ENCODE peak calls at places on chromosomes 13 and 19, in four cellular contexts. R, U, Y and V are unnamed samples.

GRCh38 chr19:32176591-32176990 is 168.8 kb upstream of the ZNF507 start:
- DNase-seq in R (no peak), U (no peak), Y (no peak), V (no peak)

GRCh38 chr19:17391371-17392151 is 2.4 kb downstream of the CCDC194 start:
- DNase-seq in R (no peak), U (no peak), Y (no peak), V (no peak)

GRCh38 chr13:43787518-43787891 is 733 bp upstream of the ENOX1 start:
- DNase-seq in R (no peak), U (no peak), Y (no peak), V (no peak)

GRCh38 chr19:43797556-43797955 is 4.7 kb downstream of the LYPD5 start:
- DNase-seq in R (no peak), U (no peak), Y (no peak), V (no peak)

GRCh38 chr13:20721058-20721453 is 17.6 kb downstream of the IL17D start:
- DNase-seq in R (no peak), U (no peak), Y (no peak), V (no peak)

GRCh38 chr19:57233207-57233606 is 2.4 kb downstream of the AURKC start:
- DNase-seq in R (no peak), U (no peak), Y (no peak), V (no peak)

GRCh38 chr13:89401209-89401810 is 1730.1 kb downstream of the SLITRK5 start:
- DNase-seq in R (no peak), U (no peak), Y (no peak), V (no peak)

GRCh38 chr19:42246143-42246868 is 3.9 kb upstream of the GSK3A start:
- DNase-seq in R (no peak), U (peak; percentile 81), Y (peak; percentile 63), V (peak; percentile 79)

GRCh38 chr19:6423499-6424189 is 967 bp downstream of the KHSRP start:
- DNase-seq in R (no peak), U (no peak), Y (no peak), V (no peak)

GRCh38 chr13:73741111-73741510 is 393.1 kb downstream of the KLF12 start:
- DNase-seq in R (no peak), U (no peak), Y (no peak), V (no peak)

GRCh38 chr13:112943309-112944125 is 25.5 kb upstream of the MCF2L start:
- DNase-seq in R (no peak), U (peak; percentile 48), Y (no peak), V (no peak)

GRCh38 chr19:13022859-13023636 is 27.8 kb downstream of the NFIX start:
- DNase-seq in R (no peak), U (peak; percentile 87), Y (peak; percentile 80), V (peak; percentile 93)

GRCh38 chr19:38361633-38362075 is 12.7 kb upstream of the PSMD8 start:
- DNase-seq in R (peak; percentile 54), U (peak; percentile 68), Y (peak; percentile 19), V (peak; percentile 83)

GRCh38 chr13:52147225-52147624 is 12.2 kb downstream of the NEK3 start:
- DNase-seq in R (no peak), U (no peak), Y (no peak), V (no peak)

GRCh38 chr13:50589139-50589538 is 254.4 kb downstream of the DLEU7 start:
- DNase-seq in R (no peak), U (no peak), Y (no peak), V (no peak)

GRCh38 chr19:18306209-18306902 is 16.5 kb downstream of the LSM4 start:
- DNase-seq in R (no peak), U (no peak), Y (no peak), V (no peak)

GRCh38 chr13:99256283-99256682 is 1.9 kb downstream of the GPR18 start:
- DNase-seq in R (no peak), U (no peak), Y (no peak), V (no peak)

GRCh38 chr19:21751379-21751778 is 16.0 kb downstream of the ZNF100 start:
- DNase-seq in R (no peak), U (no peak), Y (no peak), V (no peak)

GRCh38 chr13:50914848-50915247 is 5.3 kb downstream of the RNASEH2B start:
- DNase-seq in R (no peak), U (no peak), Y (no peak), V (no peak)

GRCh38 chr13:23467048-23467931 is 33.8 kb upstream of the SACS start:
- DNase-seq in R (no peak), U (no peak), Y (no peak), V (no peak)

GRCh38 chr19:41930322-41930722 is 2.1 kb upstream of the ERFL start:
- DNase-seq in R (no peak), U (no peak), Y (no peak), V (no peak)

GRCh38 chr19:55158848-55159793 is 1.6 kb upstream of the TNNI3 start:
- DNase-seq in R (no peak), U (peak; percentile 45), Y (no peak), V (no peak)

GRCh38 chr13:100532836-100533435 is 55.7 kb downstream of the GGACT start:
- DNase-seq in R (no peak), U (no peak), Y (no peak), V (no peak)

GRCh38 chr19:49069026-49069425 is 3.5 kb downstream of the KCNA7 start:
- DNase-seq in R (no peak), U (no peak), Y (no peak), V (no peak)

GRCh38 chr19:49070416-49070815 is 2.1 kb downstream of the KCNA7 start:
- DNase-seq in R (no peak), U (no peak), Y (no peak), V (no peak)

GRCh38 chr19:49067554-49067953 is 2.9 kb upstream of the NTF4 start:
- DNase-seq in R (no peak), U (no peak), Y (no peak), V (no peak)

GRCh38 chr19:49073514-49074378 is 1.2 kb upstream of the KCNA7 start:
- DNase-seq in R (no peak), U (peak; percentile 74), Y (no peak), V (no peak)

GRCh38 chr19:49071860-49072547 is 495 bp downstream of the KCNA7 start:
- DNase-seq in R (no peak), U (peak; percentile 37), Y (no peak), V (no peak)
- H3K4me3 ChIP-seq in R (no peak overlapping the region), U (peak overlapping the region; percentile 47), Y (no peak overlapping the region), V (peak overlapping the region; percentile 23)

GRCh38 chr13:40352385-40352778 is 314.1 kb downstream of the FOXO1 start:
- DNase-seq in R (no peak), U (peak; percentile 77), Y (peak; percentile 47), V (no peak)
- H3K27ac ChIP-seq in R (no peak overlapping the region), U (peak overlapping the region; percentile 67), Y (peak overlapping the region; percentile 92), V (peak overlapping the region; percentile 29)

DNA sequence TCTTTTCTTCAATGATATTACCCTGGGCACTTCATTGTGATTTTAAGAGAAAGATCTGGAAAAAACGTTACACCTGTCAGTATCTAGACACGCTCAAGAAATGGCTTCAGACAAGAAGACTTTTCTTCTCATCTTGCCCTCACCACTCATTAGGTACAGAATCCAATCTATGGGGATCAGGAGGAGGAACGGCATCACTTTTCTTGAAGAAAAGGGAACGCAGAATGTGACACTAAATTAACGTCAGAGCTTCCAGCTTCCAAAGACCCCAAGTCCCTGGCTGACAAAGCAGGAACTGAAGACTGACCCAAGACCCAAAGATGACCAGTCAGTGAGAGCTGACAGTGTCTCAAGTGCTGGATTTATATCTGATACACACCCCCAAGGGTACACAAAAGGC is 48.2 kb downstream of the BRD4 start:
- DNase-seq in R (no peak), U (no peak), Y (no peak), V (no peak)
- H3K4me1 ChIP-seq in R (peaks cover 75% of the 10 kb centered on the region), U (peaks cover 100% of the 10 kb centered on the region), Y (peaks cover 100% of the 10 kb centered on the region), V (peaks cover 47% of the 10 kb centered on the region)

DNA sequence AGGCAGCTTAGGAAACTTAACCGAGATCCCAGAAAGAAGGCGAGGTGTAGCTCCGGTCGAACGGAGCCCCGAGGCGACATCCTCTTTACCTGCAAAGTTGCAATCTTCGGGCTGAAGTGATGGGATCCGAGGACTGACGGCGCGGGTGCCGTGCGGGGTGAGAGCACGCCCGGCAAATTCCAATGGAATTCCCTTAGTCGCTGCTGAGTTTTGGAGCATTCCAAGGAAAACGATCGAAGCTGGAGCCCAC is 141 bp downstream of the TRPC4 start:
- DNase-seq in R (no peak), U (no peak), Y (no peak), V (no peak)
- H3K4me3 ChIP-seq in R (no peak overlapping the region), U (peak overlapping the region; percentile 58), Y (peak overlapping the region; percentile 24), V (peak overlapping the region; percentile 46)

GRCh38 chr19:33714149-33714548 is 82.5 kb upstream of the KCTD15 start:
- DNase-seq in R (no peak), U (no peak), Y (no peak), V (no peak)

GRCh38 chr19:33715462-33715861 is 81.2 kb upstream of the KCTD15 start:
- DNase-seq in R (no peak), U (no peak), Y (no peak), V (no peak)

GRCh38 chr19:33712268-33712667 is 84.4 kb upstream of the KCTD15 start:
- DNase-seq in R (no peak), U (no peak), Y (no peak), V (no peak)

GRCh38 chr19:33717878-33718277 is 78.8 kb upstream of the KCTD15 start:
- DNase-seq in R (no peak), U (no peak), Y (no peak), V (no peak)

GRCh38 chr19:33713194-33713593 is 83.5 kb upstream of the KCTD15 start:
- DNase-seq in R (no peak), U (no peak), Y (no peak), V (no peak)
- H3K27ac ChIP-seq in R (no peak overlapping the region), U (no peak overlapping the region), Y (no peak overlapping the region), V (no peak overlapping the region)

DNA sequence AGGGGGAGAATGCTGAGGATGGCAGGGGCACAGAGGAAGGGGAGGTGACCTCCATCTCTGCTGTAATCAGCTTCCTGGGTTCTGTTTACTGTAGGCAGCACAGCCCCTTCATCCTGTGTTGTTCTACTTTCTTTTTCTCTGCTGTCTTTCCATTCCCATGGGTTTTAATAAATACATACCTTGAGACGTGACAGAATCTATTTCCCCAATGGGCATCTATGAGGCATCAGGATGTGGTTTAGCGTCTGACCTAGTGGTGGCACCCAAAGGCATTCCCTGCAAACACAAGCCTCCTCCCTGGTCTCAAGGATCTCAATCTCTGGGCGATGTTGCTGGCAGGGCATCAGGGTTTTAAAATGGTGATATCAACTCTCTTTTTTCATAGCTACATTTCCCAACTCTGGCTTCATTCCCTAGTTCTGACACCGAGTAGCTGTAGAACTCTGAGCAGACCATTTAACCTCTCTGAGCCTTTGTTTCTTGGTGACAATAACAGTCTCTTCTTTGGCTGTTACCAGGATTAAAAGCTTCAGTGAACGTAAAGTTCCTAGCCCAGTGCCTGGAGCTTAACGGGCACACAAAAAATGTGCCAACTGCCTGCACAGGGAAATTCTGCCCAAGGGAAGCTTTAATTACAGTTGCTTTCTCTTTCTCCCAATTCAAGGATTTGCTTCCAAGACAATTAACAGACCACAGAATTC is 60.9 kb downstream of the ALOX5AP start:
- DNase-seq in R (peak; percentile 4), U (no peak), Y (no peak), V (peak; percentile 68)
- H3K4me1 ChIP-seq in R (peaks cover 20% of the 10 kb centered on the region), U (peaks cover 10% of the 10 kb centered on the region), Y (peaks cover 38% of the 10 kb centered on the region), V (peaks cover 6% of the 10 kb centered on the region)

GRCh38 chr13:98144501-98145350 is 1.8 kb downstream of the FARP1 start:
- DNase-seq in R (no peak), U (no peak), Y (no peak), V (no peak)
- H3K4me3 ChIP-seq in R (no peak overlapping the region), U (peak overlapping the region; percentile 75), Y (peak overlapping the region; percentile 53), V (peak overlapping the region; percentile 73)

GRCh38 chr13:25821761-25822160 is 230.1 kb downstream of the SHISA2 start:
- DNase-seq in R (no peak), U (no peak), Y (no peak), V (no peak)

GRCh38 chr13:25816239-25816638 is 235.6 kb downstream of the SHISA2 start:
- DNase-seq in R (no peak), U (no peak), Y (no peak), V (no peak)

GRCh38 chr13:25819856-25820530 is 231.8 kb downstream of the SHISA2 start:
- DNase-seq in R (no peak), U (no peak), Y (no peak), V (no peak)
- H3K27ac ChIP-seq in R (no peak overlapping the region), U (no peak overlapping the region), Y (no peak overlapping the region), V (no peak overlapping the region)